ENCODE peak calls at places on chromosomes 2 and 18, in five cellular contexts. O is astrocyte, M is DND-41, T is OCI-LY7, Z is thoracic aorta. L is an unnamed sample.
A peak's percentile ranks its signal among the peaks of the same experiment; 100 is the strongest.

GRCh38 chr18:39057423-39058057 is 1491.9 kb upstream of the CELF4 start:
- DNase-seq in M (no peak), Z (no peak), O (peak; percentile 29), T (no peak), L (peak; percentile 78)

GRCh38 chr2:212494413-212495020 is 44.1 kb downstream of the ERBB4 start:
- DNase-seq in T (no peak), O (no peak), M (no peak), Z (no peak), L (no peak)

GRCh38 chr18:79753391-79753851 is 44.3 kb upstream of the KCNG2 start:
- DNase-seq in T (no peak), M (no peak), O (no peak), Z (no peak), L (no peak)

GRCh38 chr2:7915302-7916200 is 766.3 kb upstream of the ID2 start:
- DNase-seq in M (no peak), O (no peak), Z (no peak), T (no peak), L (no peak)

GRCh38 chr2:221019668-221020067 is 552.4 kb downstream of the EPHA4 start:
- DNase-seq in T (no peak), O (no peak), M (no peak), Z (no peak), L (no peak)

GRCh38 chr18:13216092-13216582 is 2.4 kb upstream of the LDLRAD4 start:
- DNase-seq in M (peak; percentile 73), O (peak; percentile 62), T (peak; percentile 35), Z (no peak), L (peak; percentile 20)

GRCh38 chr2:175282300-175282699 is 100.8 kb upstream of the ATP5MC3 start:
- DNase-seq in M (no peak), T (peak; percentile 46), O (peak; percentile 21), Z (no peak), L (no peak)

GRCh38 chr2:108835038-108835437 is 48.5 kb downstream of the CCDC138 start:
- DNase-seq in M (no peak), O (no peak), Z (no peak), T (no peak), L (peak; percentile 11)

DNA sequence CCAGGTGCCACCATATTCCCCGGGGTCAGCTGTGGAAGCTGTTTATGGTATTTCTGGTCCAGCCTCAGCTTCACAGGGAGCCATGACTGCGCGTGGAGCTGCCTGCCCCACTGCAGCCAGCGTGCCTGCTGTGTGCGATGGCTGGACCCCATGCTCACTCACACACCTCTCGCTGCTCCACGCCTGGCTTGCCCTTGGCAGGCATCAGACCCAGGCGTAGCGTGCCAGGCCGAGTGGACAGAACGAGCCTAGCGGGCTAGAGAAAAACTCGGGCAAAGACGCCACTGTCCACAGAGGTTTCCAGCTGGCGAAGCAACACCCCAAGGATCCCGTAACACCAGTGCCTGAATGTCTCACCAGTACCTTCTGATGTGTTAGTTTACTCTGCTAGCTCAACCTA is 42.9 kb upstream of the PEX13 start:
- DNase-seq in M (no peak), O (no peak), T (no peak), Z (no peak), L (no peak)
- H3K27ac ChIP-seq in M (no peak overlapping the region), O (no peak overlapping the region), T (no peak overlapping the region), Z (no peak overlapping the region), L (no peak overlapping the region)

GRCh38 chr2:111142101-111142500 is 21.4 kb downstream of the BCL2L11 start:
- DNase-seq in O (no peak), T (no peak), Z (no peak), M (no peak), L (no peak)
- H3K4me1 ChIP-seq in O (no peaks in the 10 kb centered on the region), T (no peaks in the 10 kb centered on the region), Z (no peaks in the 10 kb centered on the region), M (peaks cover 9% of the 10 kb centered on the region), L (no peaks in the 10 kb centered on the region)

GRCh38 chr2:202885190-202885589 is 13.6 kb upstream of the ICA1L start:
- DNase-seq in O (no peak), M (no peak), T (no peak), Z (no peak), L (no peak)

GRCh38 chr2:202881570-202881969 is 10.0 kb upstream of the ICA1L start:
- DNase-seq in M (no peak), T (no peak), O (no peak), Z (no peak), L (no peak)

GRCh38 chr2:202883987-202884675 is 12.6 kb upstream of the ICA1L start:
- DNase-seq in O (peak; percentile 48), M (no peak), Z (no peak), T (no peak), L (no peak)
- TF ChIP-seq CTCF in O (no peak), M (no peak), Z (no peak), T (peak; percentile 19), L (peak; percentile 10)

GRCh38 chr2:128490321-128490720 is 171.7 kb upstream of the HS6ST1 start:
- DNase-seq in M (no peak), T (no peak), Z (no peak), O (no peak), L (no peak)

GRCh38 chr2:128490881-128491778 is 172.5 kb upstream of the HS6ST1 start:
- DNase-seq in O (no peak), Z (no peak), T (no peak), M (no peak), L (no peak)

GRCh38 chr2:128488429-128488828 is 169.8 kb upstream of the HS6ST1 start:
- DNase-seq in O (peak; percentile 11), T (no peak), Z (no peak), M (no peak), L (no peak)

GRCh38 chr2:128487650-128488387 is 169.2 kb upstream of the HS6ST1 start:
- DNase-seq in M (no peak), O (no peak), Z (no peak), T (no peak), L (no peak)

DNA sequence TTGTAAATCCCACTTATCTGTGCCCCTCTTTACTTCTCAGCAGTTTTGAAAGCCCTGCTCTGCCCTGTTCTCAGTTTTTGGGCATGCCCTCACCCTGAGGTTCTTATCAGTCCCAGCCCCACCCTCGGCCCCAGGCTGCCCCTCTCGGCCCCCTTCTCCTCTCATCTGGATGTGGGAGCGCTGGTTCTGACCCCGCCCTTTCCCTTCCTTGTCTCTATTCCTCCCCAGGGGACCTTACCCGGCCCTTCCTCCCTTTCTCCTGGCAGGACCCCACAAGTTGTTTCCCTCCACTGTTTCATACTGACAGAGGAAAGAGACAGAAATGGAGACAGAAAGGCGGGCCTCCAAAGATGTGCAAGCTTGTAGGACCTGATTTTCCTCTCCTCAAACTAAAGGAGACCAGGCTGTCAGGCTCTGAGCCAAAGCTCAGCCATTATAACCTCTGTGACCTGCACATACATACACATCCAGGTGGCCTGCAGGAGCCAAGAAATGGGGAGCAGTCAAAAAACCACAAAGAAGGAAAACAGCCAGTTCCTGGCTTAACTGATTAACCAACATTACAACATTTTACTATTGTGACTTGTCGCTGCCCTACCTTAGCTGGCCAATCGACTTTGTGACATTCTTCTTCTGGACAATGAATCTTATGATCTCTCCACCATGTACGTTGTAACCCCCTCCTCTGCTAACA is 171.1 kb upstream of the HS6ST1 start:
- DNase-seq in T (no peak), M (no peak), Z (no peak), O (peak; percentile 7), L (no peak)
- H3K27ac ChIP-seq in T (no peak overlapping the region), M (peak overlapping the region; percentile 71), Z (no peak overlapping the region), O (no peak overlapping the region), L (no peak overlapping the region)